ENCODE peak calls at places on chromosomes 13 and 19, in seven cellular contexts. N is T-helper 2 cell, H is hippocampal formation, O is Karpas-422, K is Panc1, E is dorsolateral prefrontal cortex, S is NCI-H1930. J is an unnamed sample.

GRCh38 chr19:29887498-29887897 is 54.5 kb upstream of the URI1 start:
- DNase-seq in O (no peak), N (peak), S (no peak), H (no peak), K (no peak), E (no peak), J (no peak)

GRCh38 chr13:44449999-44450821 is 76.6 kb downstream of the SERP2 start:
- DNase-seq in K (no peak), S (no peak), N (no peak), O (no peak), H (no peak), E (no peak), J (no peak)

GRCh38 chr13:109654341-109655205 is 131.8 kb downstream of the IRS2 start:
- DNase-seq in S (no peak), K (no peak), O (no peak), N (peak), E (no peak), H (no peak), J (no peak)

GRCh38 chr19:42229263-42229854 is 9.2 kb downstream of the ZNF526 start:
- DNase-seq in E (no peak), K (no peak), O (no peak), S (no peak), H (no peak), N (no peak), J (no peak)

GRCh38 chr13:59700281-59700680 is 463.4 kb downstream of the DIAPH3 start:
- DNase-seq in E (no peak), H (no peak), N (no peak), S (no peak), K (no peak), O (no peak), J (no peak)

GRCh38 chr19:46426506-46427162 is 2.1 kb downstream of the PNMA8C start:
- DNase-seq in S (peak), N (peak), E (peak), K (no peak), O (peak), H (peak), J (peak)

GRCh38 chr13:48844676-48845075 is 131.0 kb upstream of the FNDC3A start:
- DNase-seq in N (no peak), H (no peak), O (no peak), S (no peak), E (no peak), K (no peak), J (no peak)

GRCh38 chr13:91296011-91296410 is 51.5 kb upstream of the MIR17HG start:
- DNase-seq in S (no peak), K (no peak), N (no peak), H (no peak), E (no peak), O (no peak), J (no peak)

GRCh38 chr13:24043590-24044350 is 116.8 kb upstream of the SPATA13 start:
- DNase-seq in E (no peak), K (no peak), H (no peak), O (no peak), N (no peak), S (no peak), J (no peak)

GRCh38 chr13:26589754-26590153 is 32.3 kb downstream of the WASF3 start:
- DNase-seq in E (no peak), K (no peak), H (no peak), O (no peak), S (no peak), N (no peak), J (no peak)

GRCh38 chr19:10086904-10087256 is 763 bp downstream of the SHFL start:
- DNase-seq in O (peak), K (no peak), H (no peak), E (no peak), S (no peak), N (peak), J (peak)

GRCh38 chr13:79522583-79522982 is 41.6 kb downstream of the NDFIP2 start:
- DNase-seq in S (no peak), O (no peak), E (no peak), N (peak), H (no peak), K (no peak), J (no peak)

GRCh38 chr19:19342086-19343015 is 21.7 kb downstream of the MAU2 start:
- DNase-seq in E (peak), K (no peak), H (no peak), O (peak), N (no peak), S (peak), J (no peak)

GRCh38 chr13:36752673-36753072 is 66.3 kb upstream of the RFXAP start:
- DNase-seq in K (no peak), S (no peak), N (no peak), O (no peak), E (no peak), H (no peak), J (no peak)

GRCh38 chr19:37961198-37961597 is 54.2 kb downstream of the SIPA1L3 start:
- DNase-seq in H (no peak), S (no peak), K (no peak), N (no peak), O (no peak), E (no peak), J (no peak)

GRCh38 chr19:45632468-45633196 is 6.6 kb downstream of the EML2 start:
- DNase-seq in N (peak), K (no peak), S (no peak), E (peak), O (peak), H (no peak), J (no peak)

GRCh38 chr13:76764429-76764828 is 121.8 kb downstream of the KCTD12 start:
- DNase-seq in K (no peak), O (no peak), E (no peak), N (no peak), S (no peak), H (no peak), J (no peak)

GRCh38 chr13:23767806-23768205 is 121.4 kb downstream of the MIPEP start:
- DNase-seq in H (no peak), S (no peak), N (no peak), O (no peak), K (no peak), E (no peak), J (no peak)

GRCh38 chr19:8446055-8446709 is 1.4 kb downstream of the HNRNPM start:
- DNase-seq in H (no peak), O (no peak), E (no peak), K (no peak), N (no peak), S (no peak), J (no peak)

GRCh38 chr19:51082641-51083040 is at the start of gene KLK14:
- DNase-seq in S (no peak), E (no peak), H (no peak), O (no peak), K (no peak), N (no peak), J (no peak)

GRCh38 chr19:42596391-42597071 is 1.8 kb upstream of the CEACAM8 start:
- DNase-seq in N (peak), H (no peak), E (no peak), K (peak), O (peak), S (peak), J (peak)

GRCh38 chr13:23722726-23723453 is 152.7 kb downstream of the TNFRSF19 start:
- DNase-seq in K (no peak), S (no peak), H (no peak), O (no peak), E (no peak), N (no peak), J (no peak)

GRCh38 chr13:99758465-99759162 is 213.0 kb downstream of the ZIC5 start:
- DNase-seq in S (no peak), O (peak), H (no peak), K (no peak), N (no peak), E (no peak), J (no peak)

GRCh38 chr13:87820221-87820620 is 149.1 kb downstream of the SLITRK5 start:
- DNase-seq in O (no peak), E (no peak), K (no peak), N (no peak), S (no peak), H (no peak), J (no peak)

GRCh38 chr13:42064259-42064658 is 15.8 kb downstream of the DGKH start:
- DNase-seq in K (no peak), O (no peak), S (no peak), N (no peak), H (no peak), E (no peak), J (no peak)

GRCh38 chr13:111184685-111185401 is 69.7 kb downstream of the ARHGEF7 start:
- DNase-seq in S (no peak), E (no peak), N (peak), H (no peak), O (peak), K (no peak), J (no peak)

GRCh38 chr19:17137417-17137816 is 61.8 kb downstream of the MYO9B start:
- DNase-seq in S (no peak), E (no peak), K (no peak), H (no peak), O (no peak), N (no peak), J (no peak)

J was measured in effector CD8-positive, alpha-beta T cell.